ENCODE peak calls at places on chromosomes 7 and 10, in ten cellular contexts. One of them, this sample, is unnamed.

GRCh38 chr7:47741984-47742383 is 160.1 kb upstream of the TNS3 start:
- DNase-seq in GM23338: no peak
- DNase-seq in coronary artery: no peak
- DNase-seq in cardiac fibroblast: no peak
- DNase-seq in endothelial cell: no peak
- DNase-seq in kidney epithelial cell: no peak
- DNase-seq in AG09309: no peak
- DNase-seq in CD4-positive, alpha-beta T cell: no peak
- DNase-seq in psoas muscle: no peak
- DNase-seq in body of pancreas: no peak
- DNase-seq in this sample: no peak

GRCh38 chr7:26036092-26036491 is 115.9 kb upstream of the NFE2L3 start:
- DNase-seq in GM23338: no peak
- DNase-seq in coronary artery: no peak
- DNase-seq in cardiac fibroblast: no peak
- DNase-seq in endothelial cell: no peak
- DNase-seq in kidney epithelial cell: no peak
- DNase-seq in AG09309: no peak
- DNase-seq in CD4-positive, alpha-beta T cell: no peak
- DNase-seq in psoas muscle: no peak
- DNase-seq in body of pancreas: no peak
- DNase-seq in this sample: no peak

GRCh38 chr7:133763241-133763640 is 363.9 kb upstream of the LRGUK start:
- DNase-seq in GM23338: no peak
- DNase-seq in coronary artery: no peak
- DNase-seq in cardiac fibroblast: no peak
- DNase-seq in endothelial cell: no peak
- DNase-seq in kidney epithelial cell: no peak
- DNase-seq in AG09309: peak; percentile 34
- DNase-seq in CD4-positive, alpha-beta T cell: no peak
- DNase-seq in psoas muscle: no peak
- DNase-seq in body of pancreas: no peak
- DNase-seq in this sample: no peak

GRCh38 chr10:86964061-86964846 is 4.0 kb upstream of the ADIRF start:
- DNase-seq in GM23338: no peak
- DNase-seq in coronary artery: peak; percentile 72
- DNase-seq in cardiac fibroblast: no peak
- DNase-seq in endothelial cell: no peak
- DNase-seq in kidney epithelial cell: no peak
- DNase-seq in AG09309: no peak
- DNase-seq in CD4-positive, alpha-beta T cell: no peak
- DNase-seq in psoas muscle: no peak
- DNase-seq in body of pancreas: no peak
- DNase-seq in this sample: no peak

GRCh38 chr7:90856317-90857072 is 260.4 kb downstream of the CDK14 start:
- DNase-seq in GM23338: no peak
- DNase-seq in coronary artery: no peak
- DNase-seq in cardiac fibroblast: no peak
- DNase-seq in endothelial cell: no peak
- DNase-seq in kidney epithelial cell: no peak
- DNase-seq in AG09309: no peak
- DNase-seq in CD4-positive, alpha-beta T cell: no peak
- DNase-seq in psoas muscle: no peak
- DNase-seq in body of pancreas: no peak
- DNase-seq in this sample: no peak

GRCh38 chr7:159096736-159097581 is 47.7 kb downstream of the VIPR2 start:
- DNase-seq in GM23338: no peak
- DNase-seq in coronary artery: peak; percentile 93
- DNase-seq in cardiac fibroblast: no peak
- DNase-seq in endothelial cell: no peak
- DNase-seq in kidney epithelial cell: no peak
- DNase-seq in AG09309: no peak
- DNase-seq in CD4-positive, alpha-beta T cell: no peak
- DNase-seq in psoas muscle: peak; percentile 65
- DNase-seq in body of pancreas: no peak
- DNase-seq in this sample: no peak

GRCh38 chr10:114356786-114357588 is 47.3 kb downstream of the AFAP1L2 start:
- DNase-seq in GM23338: no peak
- DNase-seq in coronary artery: no peak
- DNase-seq in cardiac fibroblast: no peak
- DNase-seq in endothelial cell: no peak
- DNase-seq in kidney epithelial cell: peak; percentile 55
- DNase-seq in AG09309: no peak
- DNase-seq in CD4-positive, alpha-beta T cell: no peak
- DNase-seq in psoas muscle: no peak
- DNase-seq in body of pancreas: no peak
- DNase-seq in this sample: no peak

GRCh38 chr10:5229019-5229418 is 32.4 kb downstream of the AKR1C4 start:
- DNase-seq in GM23338: no peak
- DNase-seq in coronary artery: no peak
- DNase-seq in cardiac fibroblast: no peak
- DNase-seq in endothelial cell: no peak
- DNase-seq in kidney epithelial cell: no peak
- DNase-seq in AG09309: no peak
- DNase-seq in CD4-positive, alpha-beta T cell: no peak
- DNase-seq in psoas muscle: no peak
- DNase-seq in body of pancreas: no peak
- DNase-seq in this sample: no peak

GRCh38 chr7:69211336-69211735 is 386.9 kb upstream of the AUTS2 start:
- DNase-seq in GM23338: no peak
- DNase-seq in coronary artery: no peak
- DNase-seq in cardiac fibroblast: no peak
- DNase-seq in endothelial cell: no peak
- DNase-seq in kidney epithelial cell: no peak
- DNase-seq in AG09309: no peak
- DNase-seq in CD4-positive, alpha-beta T cell: no peak
- DNase-seq in psoas muscle: no peak
- DNase-seq in body of pancreas: no peak
- DNase-seq in this sample: no peak

GRCh38 chr10:102493771-102494170 is 8.7 kb downstream of the ACTR1A start:
- DNase-seq in GM23338: no peak
- DNase-seq in coronary artery: no peak
- DNase-seq in cardiac fibroblast: no peak
- DNase-seq in endothelial cell: no peak
- DNase-seq in kidney epithelial cell: no peak
- DNase-seq in AG09309: no peak
- DNase-seq in CD4-positive, alpha-beta T cell: no peak
- DNase-seq in psoas muscle: no peak
- DNase-seq in body of pancreas: no peak
- DNase-seq in this sample: no peak

GRCh38 chr10:102485093-102485785 is 17.3 kb downstream of the ACTR1A start:
- DNase-seq in GM23338: no peak
- DNase-seq in coronary artery: no peak
- DNase-seq in cardiac fibroblast: no peak
- DNase-seq in endothelial cell: no peak
- DNase-seq in kidney epithelial cell: no peak
- DNase-seq in AG09309: no peak
- DNase-seq in CD4-positive, alpha-beta T cell: no peak
- DNase-seq in psoas muscle: no peak
- DNase-seq in body of pancreas: no peak
- DNase-seq in this sample: no peak

GRCh38 chr10:102492344-102492939 is 10.1 kb downstream of the ACTR1A start:
- DNase-seq in GM23338: no peak
- DNase-seq in coronary artery: no peak
- DNase-seq in cardiac fibroblast: no peak
- DNase-seq in endothelial cell: no peak
- DNase-seq in kidney epithelial cell: no peak
- DNase-seq in AG09309: no peak
- DNase-seq in CD4-positive, alpha-beta T cell: no peak
- DNase-seq in psoas muscle: no peak
- DNase-seq in body of pancreas: no peak
- DNase-seq in this sample: no peak

GRCh38 chr10:102492983-102493382 is 9.5 kb downstream of the ACTR1A start:
- DNase-seq in GM23338: no peak
- DNase-seq in coronary artery: no peak
- DNase-seq in cardiac fibroblast: peak; percentile 74
- DNase-seq in endothelial cell: no peak
- DNase-seq in kidney epithelial cell: no peak
- DNase-seq in AG09309: no peak
- DNase-seq in CD4-positive, alpha-beta T cell: no peak
- DNase-seq in psoas muscle: no peak
- DNase-seq in body of pancreas: peak; percentile 76
- DNase-seq in this sample: no peak

GRCh38 chr10:102491136-102491535 is 11.4 kb downstream of the ACTR1A start:
- DNase-seq in GM23338: no peak
- DNase-seq in coronary artery: no peak
- DNase-seq in cardiac fibroblast: no peak
- DNase-seq in endothelial cell: no peak
- DNase-seq in kidney epithelial cell: no peak
- DNase-seq in AG09309: no peak
- DNase-seq in CD4-positive, alpha-beta T cell: no peak
- DNase-seq in psoas muscle: no peak
- DNase-seq in body of pancreas: no peak
- DNase-seq in this sample: no peak
- TF ChIP-seq CTCF in GM23338: no peak
- TF ChIP-seq CTCF in coronary artery: no peak
- TF ChIP-seq CTCF in cardiac fibroblast: no peak
- TF ChIP-seq CTCF in endothelial cell: no peak
- TF ChIP-seq CTCF in kidney epithelial cell: no peak
- TF ChIP-seq CTCF in AG09309: no peak
- TF ChIP-seq CTCF in CD4-positive, alpha-beta T cell: no peak
- TF ChIP-seq CTCF in psoas muscle: no peak
- TF ChIP-seq CTCF in body of pancreas: no peak
- TF ChIP-seq CTCF in this sample: no peak

GRCh38 chr10:69939033-69939432 is 113.6 kb upstream of the MACROH2A2 start:
- DNase-seq in GM23338: no peak
- DNase-seq in coronary artery: no peak
- DNase-seq in cardiac fibroblast: no peak
- DNase-seq in endothelial cell: no peak
- DNase-seq in kidney epithelial cell: no peak
- DNase-seq in AG09309: no peak
- DNase-seq in CD4-positive, alpha-beta T cell: no peak
- DNase-seq in psoas muscle: no peak
- DNase-seq in body of pancreas: no peak
- DNase-seq in this sample: no peak

GRCh38 chr10:69938541-69938991 is 114.1 kb upstream of the MACROH2A2 start:
- DNase-seq in GM23338: no peak
- DNase-seq in coronary artery: no peak
- DNase-seq in cardiac fibroblast: no peak
- DNase-seq in endothelial cell: no peak
- DNase-seq in kidney epithelial cell: no peak
- DNase-seq in AG09309: no peak
- DNase-seq in CD4-positive, alpha-beta T cell: no peak
- DNase-seq in psoas muscle: no peak
- DNase-seq in body of pancreas: peak; percentile 18
- DNase-seq in this sample: no peak

GRCh38 chr10:69934768-69935167 is 117.9 kb upstream of the MACROH2A2 start:
- DNase-seq in GM23338: no peak
- DNase-seq in coronary artery: no peak
- DNase-seq in cardiac fibroblast: no peak
- DNase-seq in endothelial cell: no peak
- DNase-seq in kidney epithelial cell: no peak
- DNase-seq in AG09309: no peak
- DNase-seq in CD4-positive, alpha-beta T cell: no peak
- DNase-seq in psoas muscle: no peak
- DNase-seq in body of pancreas: no peak
- DNase-seq in this sample: no peak

GRCh38 chr10:69939481-69939880 is 113.2 kb upstream of the MACROH2A2 start:
- DNase-seq in GM23338: no peak
- DNase-seq in coronary artery: no peak
- DNase-seq in cardiac fibroblast: no peak
- DNase-seq in endothelial cell: no peak
- DNase-seq in kidney epithelial cell: no peak
- DNase-seq in AG09309: no peak
- DNase-seq in CD4-positive, alpha-beta T cell: no peak
- DNase-seq in psoas muscle: no peak
- DNase-seq in body of pancreas: no peak
- DNase-seq in this sample: no peak

DNA sequence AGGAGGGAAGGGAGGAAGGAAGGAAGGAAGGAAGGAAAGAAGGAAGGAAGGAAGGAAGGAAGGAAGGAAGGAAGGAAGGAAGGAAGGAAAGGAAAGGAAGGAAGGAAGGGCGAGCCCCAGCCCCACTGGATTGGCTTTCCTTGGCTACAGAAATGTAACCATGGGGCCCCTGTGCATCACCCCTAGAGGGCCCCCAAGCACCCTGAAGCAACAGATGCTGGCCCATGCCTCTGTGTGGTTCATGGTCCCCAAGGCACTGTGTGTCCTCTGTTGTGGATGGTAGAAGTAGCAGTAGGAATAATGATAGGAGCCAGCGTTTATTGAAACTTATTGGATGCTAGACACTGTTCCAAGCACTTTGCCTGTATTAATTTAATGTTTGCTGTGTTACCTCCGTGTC is 116.6 kb upstream of the MACROH2A2 start:
- DNase-seq in GM23338: peak; percentile 58
- DNase-seq in coronary artery: no peak
- DNase-seq in cardiac fibroblast: no peak
- DNase-seq in endothelial cell: no peak
- DNase-seq in kidney epithelial cell: no peak
- DNase-seq in AG09309: no peak
- DNase-seq in CD4-positive, alpha-beta T cell: no peak
- DNase-seq in psoas muscle: no peak
- DNase-seq in body of pancreas: no peak
- DNase-seq in this sample: no peak
- TF ChIP-seq CTCF in GM23338: peak; percentile 42
- TF ChIP-seq CTCF in coronary artery: no peak
- TF ChIP-seq CTCF in cardiac fibroblast: peak; percentile 10
- TF ChIP-seq CTCF in endothelial cell: no peak
- TF ChIP-seq CTCF in kidney epithelial cell: no peak
- TF ChIP-seq CTCF in AG09309: peak; percentile 45
- TF ChIP-seq CTCF in CD4-positive, alpha-beta T cell: no peak
- TF ChIP-seq CTCF in psoas muscle: no peak
- TF ChIP-seq CTCF in body of pancreas: no peak
- TF ChIP-seq CTCF in this sample: no peak

GRCh38 chr7:2567663-2568238 is 9.0 kb downstream of the IQCE start:
- DNase-seq in GM23338: peak; percentile 76
- DNase-seq in coronary artery: no peak
- DNase-seq in cardiac fibroblast: peak; percentile 52
- DNase-seq in endothelial cell: peak; percentile 51
- DNase-seq in kidney epithelial cell: no peak
- DNase-seq in AG09309: no peak
- DNase-seq in CD4-positive, alpha-beta T cell: no peak
- DNase-seq in psoas muscle: no peak
- DNase-seq in body of pancreas: no peak
- DNase-seq in this sample: no peak
- TF ChIP-seq CTCF in GM23338: peak; percentile 61
- TF ChIP-seq CTCF in coronary artery: no peak
- TF ChIP-seq CTCF in cardiac fibroblast: peak; percentile 66
- TF ChIP-seq CTCF in endothelial cell: no peak
- TF ChIP-seq CTCF in kidney epithelial cell: peak; percentile 45
- TF ChIP-seq CTCF in AG09309: peak; percentile 52
- TF ChIP-seq CTCF in CD4-positive, alpha-beta T cell: no peak
- TF ChIP-seq CTCF in psoas muscle: peak; percentile 56
- TF ChIP-seq CTCF in body of pancreas: no peak
- TF ChIP-seq CTCF in this sample: no peak

GRCh38 chr7:127448566-127448965 is 56.1 kb upstream of the ZNF800 start:
- DNase-seq in GM23338: no peak
- DNase-seq in coronary artery: no peak
- DNase-seq in cardiac fibroblast: no peak
- DNase-seq in endothelial cell: no peak
- DNase-seq in kidney epithelial cell: no peak
- DNase-seq in AG09309: no peak
- DNase-seq in CD4-positive, alpha-beta T cell: no peak
- DNase-seq in psoas muscle: no peak
- DNase-seq in body of pancreas: no peak
- DNase-seq in this sample: no peak

GRCh38 chr7:127447326-127447945 is 54.9 kb upstream of the ZNF800 start:
- DNase-seq in GM23338: peak; percentile 94
- DNase-seq in coronary artery: no peak
- DNase-seq in cardiac fibroblast: peak; percentile 40
- DNase-seq in endothelial cell: peak; percentile 9
- DNase-seq in kidney epithelial cell: no peak
- DNase-seq in AG09309: peak; percentile 5
- DNase-seq in CD4-positive, alpha-beta T cell: peak; percentile 24
- DNase-seq in psoas muscle: no peak
- DNase-seq in body of pancreas: no peak
- DNase-seq in this sample: no peak

GRCh38 chr7:127446842-127447241 is 54.3 kb upstream of the ZNF800 start:
- DNase-seq in GM23338: no peak
- DNase-seq in coronary artery: no peak
- DNase-seq in cardiac fibroblast: no peak
- DNase-seq in endothelial cell: no peak
- DNase-seq in kidney epithelial cell: no peak
- DNase-seq in AG09309: no peak
- DNase-seq in CD4-positive, alpha-beta T cell: no peak
- DNase-seq in psoas muscle: no peak
- DNase-seq in body of pancreas: no peak
- DNase-seq in this sample: no peak
- TF ChIP-seq CTCF in GM23338: no peak
- TF ChIP-seq CTCF in coronary artery: no peak
- TF ChIP-seq CTCF in cardiac fibroblast: no peak
- TF ChIP-seq CTCF in endothelial cell: no peak
- TF ChIP-seq CTCF in kidney epithelial cell: no peak
- TF ChIP-seq CTCF in AG09309: no peak
- TF ChIP-seq CTCF in CD4-positive, alpha-beta T cell: no peak
- TF ChIP-seq CTCF in psoas muscle: no peak
- TF ChIP-seq CTCF in body of pancreas: no peak
- TF ChIP-seq CTCF in this sample: no peak

This sample was measured in Peyer's patch.